ENCODE peak calls at places on chromosomes 2 and 18, in eight cellular contexts. K is progenitor cell of endocrine pancreas, O is mesothelial cell of epicardium, L is NCI-H460, A is caudate nucleus, W is H4, U is NCI-H1694, T is uterus. X is an unnamed sample.

GRCh38 chr2:105445498-105445897 is 46.6 kb upstream of the FHL2 start:
- DNase-seq in W (no peak), A (no peak), L (no peak), T (no peak), O (no peak), K (no peak), U (no peak), X (no peak)

GRCh38 chr2:69616755-69617154 is 26.8 kb downstream of the AAK1 start:
- DNase-seq in O (no peak), T (no peak), L (no peak), W (peak; percentile 32), U (no peak), K (no peak), A (no peak), X (no peak)

GRCh38 chr2:207807516-207807915 is 37.8 kb upstream of the FZD5 start:
- DNase-seq in T (no peak), K (no peak), O (no peak), A (no peak), W (no peak), U (no peak), L (peak; percentile 58), X (peak; percentile 30)

GRCh38 chr2:95552911-95553310 is 38.9 kb upstream of the TRIM43 start:
- DNase-seq in A (no peak), L (no peak), U (peak; percentile 52), K (no peak), W (no peak), O (no peak), T (no peak), X (no peak)

GRCh38 chr2:141888987-141889555 is 241.7 kb downstream of the LRP1B start:
- DNase-seq in A (no peak), W (no peak), O (no peak), K (no peak), T (no peak), L (no peak), U (no peak), X (no peak)

GRCh38 chr2:182716665-182716990 is 571 bp downstream of the DNAJC10 start:
- DNase-seq in W (no peak), L (no peak), A (no peak), O (no peak), K (peak; percentile 10), T (no peak), U (no peak), X (no peak)

GRCh38 chr18:23634692-23635091 is 28.0 kb downstream of the ANKRD29 start:
- DNase-seq in W (no peak), U (no peak), T (no peak), A (no peak), O (no peak), K (no peak), L (no peak), X (no peak)

GRCh38 chr2:67883316-67884080 is 179.3 kb downstream of the C1D start:
- DNase-seq in T (no peak), K (no peak), L (no peak), O (no peak), U (no peak), A (no peak), W (no peak), X (no peak)

GRCh38 chr2:11996618-11997017 is 250.2 kb downstream of the LPIN1 start:
- DNase-seq in T (no peak), K (no peak), A (no peak), U (no peak), O (no peak), L (no peak), W (no peak), X (no peak)

GRCh38 chr2:53442783-53443182 is 324.8 kb upstream of the CHAC2 start:
- DNase-seq in U (no peak), W (no peak), L (peak; percentile 16), O (no peak), K (no peak), A (no peak), T (no peak), X (no peak)

GRCh38 chr2:231018184-231018583 is 19.1 kb upstream of the C2orf72 start:
- DNase-seq in A (no peak), O (no peak), K (no peak), T (no peak), U (no peak), L (no peak), W (no peak), X (no peak)

GRCh38 chr2:229927817-229928321 is 5.6 kb downstream of the FBXO36 start:
- DNase-seq in K (no peak), L (no peak), W (no peak), O (no peak), U (no peak), A (no peak), T (no peak), X (no peak)

GRCh38 chr2:46164581-46165301 is 132.5 kb upstream of the EPAS1 start:
- DNase-seq in W (peak; percentile 58), A (no peak), K (no peak), T (peak; percentile 93), L (no peak), O (no peak), U (peak; percentile 8), X (no peak)